ENCODE peak calls at places on chromosome 6, in ten cellular contexts. B is GM20000, U is fibroblast of pulmonary artery, X is mammary epithelial cell, S is prostate gland, Z is tibial nerve, L is hepatocyte, P is BJ, M is OCI-LY7, Y is GM10248. I is an unnamed sample.

GRCh38 chr6:37454420-37455125 is 21.6 kb downstream of the CMTR1 start:
- DNase-seq in B (no peak), U (no peak), X (no peak), S (no peak), Z (no peak), L (no peak), P (no peak), M (no peak), Y (no peak), I (no peak)

GRCh38 chr6:170505306-170505705 is 47.8 kb downstream of the PSMB1 start:
- DNase-seq in B (no peak), U (no peak), X (no peak), S (no peak), Z (no peak), L (no peak), P (no peak), M (no peak), Y (no peak), I (no peak)

GRCh38 chr6:56652994-56653393 is 10.3 kb upstream of the DST start:
- DNase-seq in B (no peak), U (peak), X (peak), S (no peak), Z (no peak), L (no peak), P (peak), M (no peak), Y (no peak), I (no peak)

GRCh38 chr6:147132889-147133288 is 71.3 kb upstream of the STXBP5 start:
- DNase-seq in B (no peak), U (peak), X (no peak), S (no peak), Z (no peak), L (no peak), P (no peak), M (no peak), Y (no peak), I (no peak)

GRCh38 chr6:46452312-46452917 is 38.8 kb downstream of the RCAN2 start:
- DNase-seq in B (no peak), U (no peak), X (peak), S (peak), Z (peak), L (no peak), P (no peak), M (no peak), Y (no peak), I (no peak)

GRCh38 chr6:31403283-31403989 is at the start of gene MICA:
- DNase-seq in B (peak), U (peak), X (peak), S (peak), Z (peak), L (peak), P (peak), M (peak), Y (peak), I (peak)

GRCh38 chr6:129790786-129791185 is 70.3 kb downstream of the TMEM244 start:
- DNase-seq in B (no peak), U (no peak), X (no peak), S (no peak), Z (no peak), L (no peak), P (no peak), M (no peak), Y (no peak), I (no peak)

GRCh38 chr6:110548124-110548847 is 71.9 kb upstream of the SLC22A16 start:
- DNase-seq in B (no peak), U (no peak), X (no peak), S (no peak), Z (no peak), L (no peak), P (no peak), M (no peak), Y (no peak), I (no peak)

GRCh38 chr6:38137609-38138008 is 318.1 kb downstream of the ZFAND3 start:
- DNase-seq in B (no peak), U (no peak), X (no peak), S (no peak), Z (no peak), L (no peak), P (no peak), M (no peak), Y (no peak), I (no peak)

GRCh38 chr6:166950443-166950821 is 5.9 kb downstream of the RNASET2 start:
- DNase-seq in B (peak), U (no peak), X (no peak), S (no peak), Z (no peak), L (no peak), P (no peak), M (peak), Y (peak), I (no peak)

GRCh38 chr6:14454467-14454763 is 336.8 kb downstream of the CD83 start:
- DNase-seq in B (no peak), U (no peak), X (no peak), S (no peak), Z (no peak), L (no peak), P (no peak), M (peak), Y (no peak), I (no peak)

GRCh38 chr6:6225885-6226284 is 94.6 kb downstream of the F13A1 start:
- DNase-seq in B (no peak), U (no peak), X (no peak), S (no peak), Z (no peak), L (no peak), P (no peak), M (no peak), Y (no peak), I (no peak)

GRCh38 chr6:130697661-130698535 is 129.3 kb upstream of the SMLR1 start:
- DNase-seq in B (peak), U (peak), X (peak), S (no peak), Z (peak), L (peak), P (no peak), M (peak), Y (peak), I (peak)

GRCh38 chr6:53651149-53651763 is 14.3 kb downstream of the KLHL31 start:
- DNase-seq in B (peak), U (peak), X (peak), S (peak), Z (peak), L (peak), P (no peak), M (peak), Y (peak), I (peak)

GRCh38 chr6:79215233-79215824 is 19.2 kb downstream of the HMGN3 start:
- DNase-seq in B (no peak), U (peak), X (no peak), S (no peak), Z (no peak), L (no peak), P (no peak), M (no peak), Y (no peak), I (no peak)

GRCh38 chr6:98957440-98957839 is 9.7 kb upstream of the FBXL4 start:
- DNase-seq in B (no peak), U (peak), X (peak), S (peak), Z (no peak), L (peak), P (peak), M (no peak), Y (no peak), I (peak)

GRCh38 chr6:125140808-125141207 is 12.8 kb upstream of the TPD52L1 start:
- DNase-seq in B (no peak), U (peak), X (no peak), S (no peak), Z (no peak), L (no peak), P (no peak), M (no peak), Y (no peak), I (no peak)

GRCh38 chr6:42901538-42901957 is 14.3 kb upstream of the PTCRA start:
- DNase-seq in B (peak), U (peak), X (peak), S (peak), Z (peak), L (peak), P (no peak), M (peak), Y (peak), I (peak)

GRCh38 chr6:32609731-32610640 is 20.3 kb upstream of the HLA-DRB1 start:
- DNase-seq in B (peak), U (peak), X (peak), S (peak), Z (peak), L (peak), P (peak), M (peak), Y (peak), I (peak)

GRCh38 chr6:74598473-74599393 is 607.1 kb downstream of the COL12A1 start:
- DNase-seq in B (peak), U (no peak), X (peak), S (no peak), Z (no peak), L (no peak), P (peak), M (no peak), Y (peak), I (no peak)

GRCh38 chr6:155155787-155156447 is 107.9 kb upstream of the CLDN20 start:
- DNase-seq in B (no peak), U (no peak), X (no peak), S (no peak), Z (no peak), L (no peak), P (no peak), M (no peak), Y (no peak), I (no peak)

GRCh38 chr6:84774174-84775158 is 10.1 kb upstream of the TBX18 start:
- DNase-seq in B (peak), U (peak), X (peak), S (no peak), Z (peak), L (peak), P (no peak), M (no peak), Y (peak), I (peak)

GRCh38 chr6:150273457-150274309 is 95.1 kb upstream of the IYD start:
- DNase-seq in B (peak), U (no peak), X (no peak), S (no peak), Z (no peak), L (no peak), P (no peak), M (peak), Y (no peak), I (no peak)
- TF ChIP-seq CTCF in B (no peak), U (no peak), X (no peak), S (no peak), Z (no peak), L (no peak), P (no peak), M (no peak), Y (no peak), I (no peak)

GRCh38 chr6:55290736-55291135 is 36.5 kb upstream of the GFRAL start:
- DNase-seq in B (no peak), U (no peak), X (peak), S (no peak), Z (no peak), L (no peak), P (no peak), M (no peak), Y (no peak), I (no peak)

GRCh38 chr6:55293116-55293515 is 34.2 kb upstream of the GFRAL start:
- DNase-seq in B (no peak), U (peak), X (no peak), S (no peak), Z (no peak), L (peak), P (no peak), M (peak), Y (peak), I (no peak)
- TF ChIP-seq CTCF in B (no peak), U (peak), X (peak), S (no peak), Z (no peak), L (peak), P (peak), M (peak), Y (peak), I (no peak)

GRCh38 chr6:87791982-87792381 is 89.9 kb upstream of the AKIRIN2 start:
- DNase-seq in B (no peak), U (no peak), X (no peak), S (no peak), Z (no peak), L (no peak), P (no peak), M (no peak), Y (no peak), I (no peak)
- TF ChIP-seq CTCF in B (no peak), U (no peak), X (no peak), S (no peak), Z (no peak), L (no peak), P (no peak), M (no peak), Y (no peak), I (no peak)

GRCh38 chr6:27081188-27081587 is 166.3 kb upstream of the PRSS16 start:
- DNase-seq in B (no peak), U (no peak), X (no peak), S (no peak), Z (no peak), L (no peak), P (no peak), M (no peak), Y (no peak), I (no peak)
- TF ChIP-seq CTCF in B (no peak), U (no peak), X (no peak), S (no peak), Z (no peak), L (no peak), P (no peak), M (no peak), Y (no peak), I (no peak)

GRCh38 chr6:142771162-142771561 is 173.8 kb downstream of the HIVEP2 start:
- DNase-seq in B (no peak), U (no peak), X (no peak), S (no peak), Z (no peak), L (no peak), P (no peak), M (no peak), Y (no peak), I (no peak)
- TF ChIP-seq CTCF in B (no peak), U (no peak), X (no peak), S (no peak), Z (no peak), L (no peak), P (no peak), M (no peak), Y (no peak), I (no peak)

DNA sequence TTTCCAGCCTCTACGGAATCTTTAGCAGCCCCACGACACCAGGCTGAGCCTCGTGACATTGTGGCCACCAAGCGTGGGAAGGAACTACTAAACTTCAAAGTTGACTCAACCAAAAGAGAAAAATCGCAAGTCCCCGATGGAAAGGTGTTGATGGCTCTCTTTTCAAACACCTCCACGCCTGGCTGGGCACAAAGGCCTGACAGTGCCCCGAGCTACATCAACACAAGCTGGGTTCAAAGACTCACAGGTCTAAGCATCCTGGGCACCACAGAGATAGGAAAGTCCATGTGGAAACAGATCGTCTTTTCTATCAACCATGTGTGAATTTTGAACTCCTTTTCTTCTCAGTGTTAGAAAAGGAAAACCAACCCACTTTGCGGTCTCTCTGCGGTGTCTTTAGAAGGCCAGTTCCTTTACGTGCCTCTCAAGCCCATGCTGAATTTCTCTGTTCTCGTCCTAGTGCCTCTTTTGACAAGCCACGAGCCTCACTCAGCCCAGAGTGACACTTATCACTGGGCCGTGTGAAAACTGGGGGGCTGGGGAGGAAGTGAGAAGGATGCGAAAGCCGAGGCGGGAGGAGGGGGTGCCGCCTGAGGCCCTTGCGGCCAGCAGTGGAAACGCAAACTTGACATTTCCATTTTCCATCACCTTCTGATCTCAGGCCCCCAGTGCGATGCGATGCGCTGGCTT is 59.4 kb downstream of the GFOD1 start:
- DNase-seq in B (peak), U (no peak), X (no peak), S (no peak), Z (no peak), L (no peak), P (no peak), M (peak), Y (peak), I (no peak)
- TF ChIP-seq CTCF in B (no peak), U (no peak), X (no peak), S (no peak), Z (no peak), L (peak), P (no peak), M (peak), Y (peak), I (no peak)

GRCh38 chr6:43913388-43914271 is 143.6 kb downstream of the VEGFA start:
- DNase-seq in B (no peak), U (peak), X (no peak), S (no peak), Z (no peak), L (no peak), P (no peak), M (no peak), Y (no peak), I (peak)

GRCh38 chr6:43914272-43915147 is 144.5 kb downstream of the VEGFA start:
- DNase-seq in B (no peak), U (no peak), X (no peak), S (no peak), Z (no peak), L (no peak), P (no peak), M (no peak), Y (no peak), I (no peak)

GRCh38 chr6:43911625-43912577 is 141.9 kb downstream of the VEGFA start:
- DNase-seq in B (no peak), U (no peak), X (no peak), S (no peak), Z (no peak), L (peak), P (no peak), M (no peak), Y (no peak), I (no peak)

GRCh38 chr6:43911354-43911624 is 141.3 kb downstream of the VEGFA start:
- DNase-seq in B (no peak), U (no peak), X (no peak), S (no peak), Z (no peak), L (no peak), P (no peak), M (no peak), Y (no peak), I (no peak)

GRCh38 chr6:43912598-43913387 is 142.8 kb downstream of the VEGFA start:
- DNase-seq in B (no peak), U (no peak), X (no peak), S (no peak), Z (no peak), L (no peak), P (no peak), M (no peak), Y (no peak), I (no peak)
- TF ChIP-seq CTCF in B (no peak), U (no peak), X (no peak), S (no peak), Z (no peak), L (no peak), P (no peak), M (no peak), Y (no peak), I (no peak)

GRCh38 chr6:29723666-29724588 is 693 bp downstream of the HLA-F start:
- DNase-seq in B (peak), U (no peak), X (no peak), S (peak), Z (peak), L (peak), P (no peak), M (peak), Y (peak), I (peak)
- TF ChIP-seq CTCF in B (no peak), U (no peak), X (no peak), S (no peak), Z (no peak), L (no peak), P (no peak), M (peak), Y (no peak), I (no peak)

GRCh38 chr6:19616022-19616421 is 221.1 kb upstream of the ID4 start:
- DNase-seq in B (no peak), U (no peak), X (no peak), S (no peak), Z (no peak), L (no peak), P (no peak), M (peak), Y (no peak), I (no peak)

GRCh38 chr6:19610260-19610659 is 226.9 kb upstream of the ID4 start:
- DNase-seq in B (no peak), U (no peak), X (no peak), S (no peak), Z (no peak), L (no peak), P (no peak), M (no peak), Y (no peak), I (no peak)

GRCh38 chr6:19608546-19608945 is 228.6 kb upstream of the ID4 start:
- DNase-seq in B (no peak), U (no peak), X (no peak), S (no peak), Z (no peak), L (no peak), P (no peak), M (no peak), Y (no peak), I (no peak)

GRCh38 chr6:19613678-19614077 is 223.5 kb upstream of the ID4 start:
- DNase-seq in B (no peak), U (peak), X (peak), S (no peak), Z (no peak), L (no peak), P (no peak), M (peak), Y (no peak), I (no peak)
- TF ChIP-seq CTCF in B (no peak), U (no peak), X (peak), S (no peak), Z (no peak), L (no peak), P (no peak), M (peak), Y (no peak), I (no peak)

I was measured in Calu3.